ENCODE peak calls at places on chromosomes 11 and 22, in ten cellular contexts. P is CD8-positive, alpha-beta T cell; E is activated CD4-positive, alpha-beta T cell treated with anti-CD3 and anti-CD28 coated beads for 48 hours; V is stimulated activated effector memory CD8-positive, alpha-beta T cell treated with anti-CD3 and anti-CD28 coated beads, Interleukin-12 subunit alpha, Interleukin-12 subunit beta, amount 100 ng/mL, for 72 hours; T is NCI-H1105 treated with DMSO at 0.1 percent for 48 hours; Y is astrocyte of the spinal cord; S is endothelial cell; N is sciatic nerve; A is non-pigmented ciliary epithelial cell; D is Calu3. G is an unnamed sample.

GRCh38 chr11:64165482-64165841 is 451 bp downstream of the MACROD1 start:
- DNase-seq in P (no peak), E (peak), V (no peak), T (no peak), Y (no peak), S (peak), N (no peak), A (no peak), D (peak), G (no peak)

GRCh38 chr11:67071420-67072284 is 15.0 kb downstream of the RHOD start:
- DNase-seq in P (peak), E (peak), V (peak), T (no peak), Y (peak), S (peak), N (peak), A (no peak), D (peak), G (no peak)

GRCh38 chr22:37428649-37429586 is 1.6 kb upstream of the ELFN2 start:
- DNase-seq in P (peak), E (peak), V (peak), T (no peak), Y (peak), S (peak), N (no peak), A (no peak), D (peak), G (no peak)

GRCh38 chr22:38258895-38259294 is 13.9 kb downstream of the TMEM184B start:
- DNase-seq in P (no peak), E (no peak), V (no peak), T (no peak), Y (no peak), S (no peak), N (peak), A (no peak), D (no peak), G (no peak)

GRCh38 chr11:45663486-45664375 is 1.7 kb downstream of the CHST1 start:
- DNase-seq in P (no peak), E (no peak), V (no peak), T (peak), Y (peak), S (no peak), N (no peak), A (no peak), D (no peak), G (no peak)

GRCh38 chr11:59802639-59803176 is 7.9 kb downstream of the MRPL16 start:
- DNase-seq in P (no peak), E (peak), V (no peak), T (peak), Y (peak), S (peak), N (no peak), A (no peak), D (peak), G (no peak)

GRCh38 chr11:27075655-27076054 is 35.0 kb downstream of the BBOX1 start:
- DNase-seq in P (no peak), E (no peak), V (no peak), T (no peak), Y (no peak), S (no peak), N (no peak), A (no peak), D (no peak), G (no peak)

GRCh38 chr22:20242393-20243175 is 25.5 kb downstream of the RTN4R start:
- DNase-seq in P (no peak), E (peak), V (no peak), T (no peak), Y (no peak), S (no peak), N (no peak), A (no peak), D (no peak), G (no peak)

GRCh38 chr11:34588701-34589100 is 32.2 kb upstream of the EHF start:
- DNase-seq in P (no peak), E (no peak), V (no peak), T (no peak), Y (no peak), S (no peak), N (no peak), A (no peak), D (no peak), G (no peak)

GRCh38 chr11:77779935-77780334 is 40.6 kb downstream of the RSF1 start:
- DNase-seq in P (no peak), E (no peak), V (no peak), T (no peak), Y (peak), S (no peak), N (no peak), A (peak), D (no peak), G (peak)

GRCh38 chr11:79434263-79434662 is 6.6 kb downstream of the TENM4 start:
- DNase-seq in P (no peak), E (no peak), V (no peak), T (no peak), Y (no peak), S (no peak), N (no peak), A (no peak), D (no peak), G (no peak)

GRCh38 chr22:38271927-38272372 is 860 bp downstream of the TMEM184B start:
- DNase-seq in P (no peak), E (peak), V (no peak), T (peak), Y (no peak), S (no peak), N (no peak), A (no peak), D (peak), G (no peak)

GRCh38 chr22:28116261-28116673 is 197.2 kb upstream of the PITPNB start:
- DNase-seq in P (no peak), E (no peak), V (no peak), T (no peak), Y (peak), S (no peak), N (no peak), A (peak), D (no peak), G (peak)

GRCh38 chr11:73384871-73385692 is 8.9 kb downstream of the RELT start:
- DNase-seq in P (no peak), E (no peak), V (no peak), T (no peak), Y (no peak), S (no peak), N (peak), A (no peak), D (no peak), G (no peak)

GRCh38 chr22:33108037-33108436 is 49.9 kb upstream of the SYN3 start:
- DNase-seq in P (no peak), E (no peak), V (no peak), T (no peak), Y (no peak), S (no peak), N (no peak), A (no peak), D (no peak), G (no peak)

GRCh38 chr11:70292863-70293262 is 22.4 kb downstream of the PPFIA1 start:
- DNase-seq in P (no peak), E (no peak), V (no peak), T (no peak), Y (no peak), S (no peak), N (no peak), A (no peak), D (no peak), G (no peak)

GRCh38 chr22:44214764-44215163 is 34.0 kb downstream of the PARVG start:
- DNase-seq in P (no peak), E (no peak), V (no peak), T (no peak), Y (no peak), S (no peak), N (no peak), A (no peak), D (no peak), G (no peak)

GRCh38 chr11:128208329-128209220 is 378.8 kb downstream of the ETS1 start:
- DNase-seq in P (no peak), E (no peak), V (no peak), T (peak), Y (peak), S (no peak), N (peak), A (peak), D (peak), G (peak)

GRCh38 chr11:41612415-41612814 is 153.0 kb upstream of the LRRC4C start:
- DNase-seq in P (no peak), E (no peak), V (no peak), T (no peak), Y (peak), S (no peak), N (no peak), A (no peak), D (no peak), G (no peak)

GRCh38 chr11:118923721-118924587 is 1.8 kb downstream of the BCL9L start:
- DNase-seq in P (no peak), E (no peak), V (peak), T (no peak), Y (no peak), S (no peak), N (peak), A (no peak), D (no peak), G (no peak)

GRCh38 chr11:44627911-44628729 is 62.7 kb downstream of the CD82 start:
- DNase-seq in P (no peak), E (peak), V (peak), T (peak), Y (peak), S (no peak), N (peak), A (no peak), D (no peak), G (peak)

GRCh38 chr11:119092880-119093665 is 8.4 kb downstream of the HMBS start:
- DNase-seq in P (no peak), E (no peak), V (no peak), T (peak), Y (peak), S (no peak), N (no peak), A (no peak), D (no peak), G (no peak)

G was measured in retinal pigment epithelial cell.